ENCODE peak calls at places on chromosomes 16 and 17, in four cellular contexts. D is type B pancreatic cell; V is CD4-positive, alpha-beta T cell; Z is body of pancreas. R is an unnamed sample.

GRCh38 chr17:14922421-14922820 is 342.7 kb downstream of the PMP22 start:
- DNase-seq in V (no peak), D (no peak), Z (peak; percentile 65), R (no peak)

GRCh38 chr17:13429201-13429600 is 172.5 kb downstream of the HS3ST3A1 start:
- DNase-seq in D (peak; percentile 70), Z (no peak), V (no peak), R (no peak)

GRCh38 chr17:57211543-57211942 is 44.8 kb upstream of the MSI2 start:
- DNase-seq in Z (no peak), V (no peak), D (no peak), R (no peak)

GRCh38 chr17:39197380-39198185 is at the start of gene CACNB1:
- DNase-seq in Z (peak; percentile 74), D (peak; percentile 82), V (peak; percentile 44), R (peak; percentile 96)

GRCh38 chr17:44927696-44928095 is 12.4 kb upstream of the GFAP start:
- DNase-seq in Z (no peak), V (no peak), D (no peak), R (no peak)

GRCh38 chr16:85484337-85485295 is 128.5 kb upstream of the GSE1 start:
- DNase-seq in V (no peak), Z (no peak), D (no peak), R (no peak)

GRCh38 chr17:29170682-29171081 is 9.5 kb downstream of the MYO18A start:
- DNase-seq in D (no peak), Z (no peak), V (no peak), R (no peak)

GRCh38 chr17:51056813-51057510 is 63.7 kb downstream of the SPAG9 start:
- DNase-seq in V (no peak), Z (peak; percentile 35), D (no peak), R (no peak)

GRCh38 chr17:7263071-7263800 is 958 bp upstream of the CLDN7 start:
- DNase-seq in D (no peak), V (no peak), Z (peak; percentile 71), R (no peak)

GRCh38 chr16:86033971-86034370 is 135.0 kb downstream of the IRF8 start:
- DNase-seq in D (no peak), Z (no peak), V (no peak), R (no peak)

GRCh38 chr16:87190288-87191240 is 126.6 kb downstream of the C16orf95 start:
- DNase-seq in Z (no peak), D (no peak), V (no peak), R (no peak)

GRCh38 chr16:70685061-70685937 is 554 bp downstream of the MTSS2 start:
- DNase-seq in V (no peak), Z (no peak), D (no peak), R (no peak)

GRCh38 chr16:83913234-83913633 is 14.3 kb downstream of the MLYCD start:
- DNase-seq in V (no peak), Z (no peak), D (no peak), R (no peak)

GRCh38 chr17:57032343-57032742 is 52.7 kb upstream of the AKAP1 start:
- DNase-seq in Z (peak; percentile 38), D (no peak), V (no peak), R (no peak)

GRCh38 chr17:13843862-13844640 is 225.3 kb upstream of the COX10 start:
- DNase-seq in V (no peak), D (no peak), Z (no peak), R (no peak)

GRCh38 chr16:50611332-50611934 is 63.2 kb downstream of the NKD1 start:
- DNase-seq in D (no peak), V (no peak), Z (no peak), R (no peak)

GRCh38 chr17:64723781-64724180 is 61.7 kb upstream of the SMURF2 start:
- DNase-seq in D (no peak), V (no peak), Z (no peak), R (no peak)

GRCh38 chr16:17277981-17278381 is 192.8 kb downstream of the XYLT1 start:
- DNase-seq in V (no peak), D (no peak), Z (peak; percentile 69), R (no peak)

GRCh38 chr17:3818786-3819185 is 17.8 kb upstream of the ITGAE start:
- DNase-seq in V (no peak), D (no peak), Z (no peak), R (no peak)

GRCh38 chr16:49649013-49649785 is 206.7 kb downstream of the ZNF423 start:
- DNase-seq in Z (no peak), V (no peak), D (no peak), R (no peak)

GRCh38 chr16:375927-376816 is 5.6 kb downstream of the PGAP6 start:
- DNase-seq in D (no peak), Z (peak; percentile 13), V (no peak), R (no peak)

GRCh38 chr16:81786321-81786720 is 7.2 kb downstream of the PLCG2 start:
- DNase-seq in Z (no peak), V (no peak), D (no peak), R (no peak)

GRCh38 chr17:63701477-63702222 is 1.7 kb upstream of the LIMD2 start:
- DNase-seq in D (no peak), V (peak; percentile 74), Z (no peak), R (no peak)

GRCh38 chr17:28759296-28759865 is 15.6 kb downstream of the TRAF4 start:
- DNase-seq in V (no peak), D (no peak), Z (no peak), R (no peak)

GRCh38 chr17:9677411-9677810 is 32.1 kb downstream of the USP43 start:
- DNase-seq in V (no peak), D (no peak), Z (no peak), R (no peak)

GRCh38 chr17:57045868-57046671 is 39.0 kb upstream of the AKAP1 start:
- DNase-seq in D (no peak), V (no peak), Z (peak; percentile 27), R (no peak)

GRCh38 chr17:20191066-20191465 is 181.9 kb downstream of the SPECC1 start:
- DNase-seq in D (no peak), Z (no peak), V (no peak), R (no peak)

GRCh38 chr17:36008998-36009665 is 7.8 kb upstream of the CCL15 start:
- DNase-seq in Z (no peak), V (no peak), D (no peak), R (no peak)

DNA sequence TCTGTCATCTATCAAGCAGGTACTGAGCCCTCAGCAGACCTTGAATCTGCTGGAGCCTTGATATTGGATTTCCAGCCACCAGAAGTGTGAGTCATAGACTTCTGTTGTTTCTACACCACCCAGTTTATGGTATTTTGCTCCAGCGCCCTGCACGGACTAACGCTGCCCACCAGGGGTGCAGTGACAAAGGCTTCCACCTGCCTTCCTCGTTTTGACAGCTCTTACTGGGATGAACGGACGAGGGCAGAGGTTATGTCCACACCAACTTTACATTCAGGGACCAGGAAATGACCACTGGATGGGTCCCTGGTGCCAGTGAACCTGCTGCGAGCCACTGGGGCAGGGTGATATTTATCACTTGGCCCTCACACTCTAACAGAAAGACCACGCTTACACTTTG is 66.6 kb upstream of the CBX4 start:
- DNase-seq in D (no peak), V (no peak), Z (no peak), R (no peak)
- TF ChIP-seq CTCF in D (peak; percentile 55), V (no peak), Z (no peak), R (peak; percentile 12)

GRCh38 chr17:59558953-59559352 is 6.5 kb upstream of the DHX40 start:
- DNase-seq in Z (no peak), D (no peak), V (no peak), R (no peak)
- TF ChIP-seq CTCF in Z (no peak), D (peak; percentile 57), V (no peak), R (peak; percentile 50)

GRCh38 chr16:66751992-66752322 is 548 bp upstream of the DYNC1LI2 start:
- DNase-seq in V (no peak), D (no peak), Z (no peak), R (no peak)

GRCh38 chr16:66752379-66752778 is 970 bp upstream of the DYNC1LI2 start:
- DNase-seq in V (no peak), Z (no peak), D (no peak), R (no peak)

GRCh38 chr16:66752958-66753357 is 1.5 kb upstream of the DYNC1LI2 start:
- DNase-seq in Z (no peak), D (no peak), V (no peak), R (no peak)

GRCh38 chr16:66750279-66751134 is 902 bp downstream of the DYNC1LI2 start:
- DNase-seq in Z (no peak), D (no peak), V (no peak), R (no peak)

DNA sequence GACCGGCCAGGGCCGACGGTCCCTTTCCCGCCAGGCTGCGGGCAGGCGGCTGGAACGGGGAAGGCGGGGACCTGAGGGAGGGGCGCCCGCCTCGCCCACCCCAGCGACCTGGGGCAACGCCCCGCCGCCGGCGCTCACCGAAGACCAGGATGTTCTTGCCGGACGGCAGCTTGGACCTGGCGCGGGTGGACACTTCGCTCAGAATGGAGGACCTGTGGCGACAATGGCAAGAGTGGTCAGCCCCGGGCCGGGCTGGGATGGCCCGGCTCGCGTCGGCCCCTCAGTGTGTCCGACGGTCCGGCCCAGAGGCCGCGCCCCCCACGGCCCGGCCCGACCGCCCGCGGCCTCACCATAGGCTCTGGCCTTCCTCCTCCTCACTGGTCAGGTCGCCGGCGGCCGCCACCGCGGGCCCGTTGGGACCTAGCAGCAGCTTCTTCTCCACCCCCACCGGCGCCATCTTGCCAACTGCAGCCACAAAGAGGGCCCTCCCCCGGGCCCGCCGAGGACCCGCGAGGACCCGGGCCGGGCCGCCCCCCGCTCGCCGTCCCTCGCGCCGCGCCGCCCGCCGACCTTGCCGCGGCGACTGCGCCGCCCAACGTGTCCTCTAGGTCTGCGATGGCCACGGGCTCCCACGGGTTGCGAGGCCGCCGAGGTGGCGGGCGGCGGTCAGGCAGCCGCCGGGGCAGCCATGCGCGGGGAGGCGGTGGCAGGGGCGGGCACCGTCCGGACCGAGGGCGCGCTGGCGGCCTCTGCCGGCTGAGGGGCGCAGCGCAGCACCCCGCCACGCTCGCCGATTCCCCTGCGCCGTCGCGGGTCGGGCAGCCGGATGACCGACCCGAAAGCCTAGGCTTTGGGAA is at the start of gene DYNC1LI2:
- DNase-seq in Z (peak; percentile 80), V (peak; percentile 73), D (peak; percentile 91), R (peak; percentile 41)
- TF ChIP-seq CTCF in Z (peak; percentile 96), V (peak; percentile 67), D (peak; percentile 90), R (peak; percentile 53)

DNA sequence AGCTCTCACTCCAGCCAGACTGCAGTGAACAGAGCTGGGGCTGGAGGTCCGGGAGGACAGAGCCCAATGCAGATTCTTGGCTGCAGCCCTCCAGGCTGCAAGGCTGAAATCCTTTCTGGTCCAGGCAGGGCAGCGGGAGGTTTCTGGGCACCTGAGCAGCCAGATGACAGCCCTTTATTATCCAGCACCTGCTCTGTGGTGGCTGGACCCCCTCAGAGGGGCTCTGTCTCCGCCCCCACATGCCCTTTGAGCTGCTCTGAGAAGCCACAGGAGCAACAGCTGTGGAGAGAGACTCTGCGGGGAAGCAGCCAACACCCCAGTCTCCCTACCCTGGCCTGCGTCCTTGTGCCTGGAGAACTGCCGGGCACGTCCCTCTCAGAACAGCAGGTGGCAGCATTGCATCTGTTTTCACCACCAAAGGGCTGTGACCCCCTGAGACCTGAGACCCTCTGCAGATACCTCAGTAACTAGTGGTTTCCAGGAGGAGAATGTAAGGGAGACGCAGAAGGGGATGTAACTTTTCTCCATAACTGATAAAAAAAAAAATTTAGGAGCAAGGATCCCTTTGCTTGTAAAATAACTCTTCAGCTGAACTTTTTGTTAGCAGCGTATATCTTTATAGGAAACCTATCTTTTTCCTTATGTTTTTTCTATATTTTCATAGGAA is 3.7 kb upstream of the CNP start:
- DNase-seq in D (peak; percentile 76), V (peak; percentile 55), Z (peak; percentile 89), R (peak; percentile 93)
- TF ChIP-seq CTCF in D (peak; percentile 95), V (peak; percentile 80), Z (peak; percentile 83), R (peak; percentile 99)

DNA sequence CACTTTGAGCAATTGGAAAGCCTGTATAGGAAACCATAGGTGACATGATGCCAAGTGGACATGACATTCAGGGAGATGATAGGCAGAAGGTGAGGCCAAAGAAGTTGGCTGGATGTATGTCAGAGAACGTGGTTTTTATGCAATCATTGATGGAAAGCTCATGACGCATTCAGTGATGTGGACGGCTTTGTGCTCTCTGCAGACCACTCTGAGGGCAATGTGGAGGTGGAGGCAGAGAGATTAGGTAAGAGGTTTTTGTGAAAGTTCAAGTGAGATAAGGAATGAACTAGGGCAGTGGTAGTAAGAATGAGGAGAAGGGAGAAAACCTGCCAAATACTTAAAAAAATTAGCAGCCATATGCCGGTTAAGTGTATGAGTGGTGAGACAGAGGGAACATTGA is 99.0 kb downstream of the PRKCA start:
- DNase-seq in D (no peak), Z (no peak), V (no peak), R (no peak)
- TF ChIP-seq CTCF in D (no peak), Z (no peak), V (no peak), R (no peak)

R was measured in D721Med.